ENCODE peak calls at places on chromosomes 11 and 22, in eight cellular contexts. P, X, V, R, T, K, W and C are unnamed samples.

GRCh38 chr11:107275632-107276031 is 182.0 kb downstream of the CWF19L2 start:
- DNase-seq in K (no peak), T (no peak), V (no peak), P (no peak), X (no peak), W (no peak), R (no peak), C (no peak)

GRCh38 chr11:65103476-65103875 is 7.5 kb downstream of the VPS51 start:
- DNase-seq in W (no peak), X (no peak), R (no peak), P (no peak), T (no peak), K (no peak), V (no peak), C (no peak)

GRCh38 chr11:76159983-76160661 is 46.2 kb downstream of the WNT11 start:
- DNase-seq in W (no peak), P (no peak), K (no peak), V (no peak), R (no peak), X (no peak), T (no peak), C (no peak)

GRCh38 chr11:12813371-12814225 is 139.4 kb downstream of the TEAD1 start:
- DNase-seq in T (no peak), R (no peak), X (no peak), P (peak; percentile 96), V (no peak), K (no peak), W (no peak), C (no peak)

GRCh38 chr11:73981051-73981805 is 1.4 kb downstream of the UCP2 start:
- DNase-seq in K (no peak), T (no peak), P (no peak), V (peak; percentile 31), W (no peak), X (no peak), R (no peak), C (no peak)

GRCh38 chr22:49632199-49633009 is 195.3 kb downstream of the BRD1 start:
- DNase-seq in P (peak; percentile 52), W (peak; percentile 74), K (peak; percentile 27), T (peak; percentile 90), V (no peak), R (peak; percentile 7), X (peak; percentile 80), C (peak; percentile 93)

GRCh38 chr11:93908689-93909088 is 58.3 kb upstream of the VSTM5 start:
- DNase-seq in T (no peak), X (no peak), P (peak; percentile 70), W (no peak), V (no peak), K (no peak), R (no peak), C (no peak)

GRCh38 chr11:58067685-58068084 is 36.9 kb downstream of the OR6Q1 start:
- DNase-seq in R (no peak), X (no peak), V (no peak), W (no peak), T (no peak), K (no peak), P (no peak), C (no peak)

GRCh38 chr11:17267576-17267975 is 9.0 kb upstream of the NUCB2 start:
- DNase-seq in X (no peak), P (no peak), W (no peak), R (peak; percentile 99), V (peak; percentile 24), T (peak; percentile 40), K (no peak), C (no peak)

GRCh38 chr11:12862761-12863469 is 146.2 kb upstream of the RASSF10 start:
- DNase-seq in X (peak; percentile 87), V (no peak), K (no peak), P (peak; percentile 91), W (peak; percentile 78), R (no peak), T (peak; percentile 81), C (peak; percentile 96)

GRCh38 chr11:124096364-124096763 is 18.9 kb upstream of the VWA5A start:
- DNase-seq in T (no peak), R (no peak), K (no peak), P (no peak), W (no peak), V (no peak), X (no peak), C (no peak)

GRCh38 chr11:124101722-124102121 is 13.5 kb upstream of the VWA5A start:
- DNase-seq in V (no peak), X (no peak), R (no peak), W (no peak), K (no peak), P (no peak), T (no peak), C (no peak)

GRCh38 chr11:124094731-124095130 is 20.5 kb upstream of the VWA5A start:
- DNase-seq in R (no peak), V (no peak), P (no peak), W (no peak), K (no peak), X (no peak), T (no peak), C (no peak)

GRCh38 chr11:124098142-124098541 is 17.1 kb upstream of the VWA5A start:
- DNase-seq in X (no peak), P (no peak), T (no peak), W (no peak), R (no peak), V (no peak), K (no peak), C (no peak)
- H2AFZ ChIP-seq in X (no peak overlapping the region), P (no peak overlapping the region), T (no peak overlapping the region), W (no peak overlapping the region), R (no peak overlapping the region), V (no peak overlapping the region), K (no peak overlapping the region), C (no peak overlapping the region)

DNA sequence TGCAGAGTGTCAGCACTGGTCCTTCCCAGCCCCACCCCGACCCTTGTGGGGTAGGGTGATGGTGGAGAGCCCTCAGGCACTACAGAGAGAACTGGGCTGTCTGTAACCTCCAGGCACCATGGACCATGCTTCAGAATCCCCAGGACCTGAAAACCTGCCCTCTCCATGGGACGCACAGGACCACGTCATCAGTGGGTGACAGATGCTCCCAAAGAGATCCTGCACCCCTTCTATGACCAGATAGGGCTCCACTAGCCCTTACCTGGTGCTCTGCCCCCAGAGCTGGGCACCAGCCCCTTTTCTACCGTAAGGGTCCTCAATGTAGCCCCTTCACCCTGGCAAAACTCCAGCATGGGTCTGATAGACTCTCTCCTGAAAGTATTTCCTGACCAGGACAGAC is 165.9 kb upstream of the NECTIN1 start:
- DNase-seq in X (no peak), V (no peak), W (no peak), P (no peak), K (no peak), R (no peak), T (no peak), C (no peak)
- H2AFZ ChIP-seq in X (no peak overlapping the region), V (no peak overlapping the region), W (no peak overlapping the region), P (no peak overlapping the region), K (no peak overlapping the region), R (no peak overlapping the region), T (no peak overlapping the region), C (no peak overlapping the region)

DNA sequence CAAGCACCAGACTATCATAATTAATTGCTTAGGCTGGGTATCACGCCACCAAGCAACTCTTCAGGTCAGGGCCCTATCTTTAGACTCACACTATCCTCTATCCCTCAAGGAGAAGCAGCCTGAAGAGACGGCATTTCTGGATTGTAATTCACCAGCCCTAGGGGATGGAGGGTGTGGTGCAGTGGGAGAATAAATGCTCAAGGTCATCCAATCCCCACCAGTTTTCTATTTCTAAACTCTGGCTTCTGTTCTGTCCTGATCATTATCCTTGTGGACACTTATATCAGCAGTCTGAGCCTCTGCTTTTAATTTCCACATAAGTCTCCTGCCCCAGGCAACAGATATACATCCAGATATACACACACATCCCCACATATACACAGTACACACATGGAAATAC is 13.1 kb upstream of the SIK2 start:
- DNase-seq in W (no peak), V (no peak), X (no peak), T (no peak), P (no peak), R (no peak), K (no peak), C (no peak)
- H2AFZ ChIP-seq in W (no peak overlapping the region), V (no peak overlapping the region), X (no peak overlapping the region), T (no peak overlapping the region), P (no peak overlapping the region), R (no peak overlapping the region), K (no peak overlapping the region), C (no peak overlapping the region)

GRCh38 chr22:42699953-42700352 is 20.7 kb downstream of the A4GALT start:
- DNase-seq in R (no peak), V (no peak), K (no peak), P (no peak), W (no peak), T (no peak), X (no peak), C (no peak)
- H2AFZ ChIP-seq in R (no peak overlapping the region), V (no peak overlapping the region), K (no peak overlapping the region), P (no peak overlapping the region), W (no peak overlapping the region), T (no peak overlapping the region), X (no peak overlapping the region), C (no peak overlapping the region)

GRCh38 chr11:128061321-128061871 is 526.0 kb downstream of the ETS1 start:
- DNase-seq in T (peak; percentile 34), P (peak; percentile 74), W (no peak), R (no peak), V (no peak), X (no peak), K (no peak), C (no peak)
- H2AFZ ChIP-seq in T (no peak overlapping the region), P (no peak overlapping the region), W (peak overlapping the region; percentile 42), R (no peak overlapping the region), V (no peak overlapping the region), X (no peak overlapping the region), K (no peak overlapping the region), C (peak overlapping the region; percentile 75)

GRCh38 chr11:100970273-100971164 is 159.1 kb downstream of the PGR start:
- DNase-seq in K (no peak), R (no peak), V (no peak), T (no peak), X (no peak), P (peak; percentile 11), W (no peak), C (no peak)
- H2AFZ ChIP-seq in K (no peak overlapping the region), R (no peak overlapping the region), V (no peak overlapping the region), T (no peak overlapping the region), X (no peak overlapping the region), P (no peak overlapping the region), W (no peak overlapping the region), C (no peak overlapping the region)